ENCODE peak calls at places on chromosomes 13 and 19, in ten cellular contexts. S is NCI-H774; N is hepatocyte; D is type B pancreatic cell; W is AG08395; J is activated T-helper 1 cell treated with anti-CD3 and anti-CD28 coated beads, Interleukin-12 subunit alpha, Interleukin-12 subunit beta, Interleukin-2, Interleukin-4 antibody, amounts not matched to agents 30 ng/mL and 10 ng/mL and 1 ng/mL, durations not matched to agents 14 hours and 24 hours and 36 hours; M is LHCN-M2; G is GM19239; P is CD4-positive, alpha-beta T cell; A is DMS153. X is an unnamed sample.

GRCh38 chr13:42137856-42138537 is 89.5 kb downstream of the DGKH start:
- DNase-seq in S (no peak), D (no peak), G (no peak), W (peak), P (no peak), A (no peak), J (no peak), N (no peak), M (peak), X (no peak)

GRCh38 chr19:55340784-55341147 is 1.1 kb downstream of the KMT5C start:
- DNase-seq in G (no peak), P (no peak), N (peak), D (no peak), W (no peak), M (no peak), S (no peak), A (no peak), J (no peak), X (no peak)

GRCh38 chr13:26480246-26480855 is 77.1 kb upstream of the WASF3 start:
- DNase-seq in J (no peak), W (peak), G (no peak), M (peak), S (no peak), D (no peak), A (no peak), N (peak), P (no peak), X (no peak)

GRCh38 chr13:110328509-110328908 is 21.4 kb downstream of the COL4A2 start:
- DNase-seq in S (no peak), P (no peak), M (no peak), J (no peak), W (no peak), N (no peak), G (no peak), A (no peak), D (no peak), X (no peak)

GRCh38 chr13:106197506-106197905 is 338.0 kb downstream of the EFNB2 start:
- DNase-seq in N (no peak), M (no peak), P (no peak), G (no peak), W (no peak), J (no peak), S (no peak), A (no peak), D (no peak), X (no peak)

GRCh38 chr13:27489456-27489855 is 39.1 kb upstream of the MTIF3 start:
- DNase-seq in G (no peak), S (no peak), J (no peak), M (no peak), P (no peak), A (no peak), W (no peak), N (no peak), D (no peak), X (no peak)

GRCh38 chr19:58572026-58572817 is 913 bp downstream of the MZF1 start:
- DNase-seq in N (no peak), W (no peak), G (no peak), S (no peak), A (no peak), M (no peak), P (no peak), D (no peak), J (no peak), X (no peak)

GRCh38 chr13:101535192-101535746 is 82.8 kb downstream of the ITGBL1 start:
- DNase-seq in M (peak), G (no peak), A (no peak), N (no peak), J (no peak), D (no peak), P (no peak), W (peak), S (no peak), X (no peak)

GRCh38 chr13:33178197-33178699 is 107.3 kb downstream of the STARD13 start:
- DNase-seq in W (no peak), J (no peak), A (no peak), P (no peak), D (no peak), G (no peak), S (no peak), N (no peak), M (no peak), X (no peak)

GRCh38 chr19:2569596-2570465 is 93.9 kb downstream of the GADD45B start:
- DNase-seq in S (no peak), M (no peak), N (no peak), G (no peak), J (no peak), P (no peak), D (no peak), W (no peak), A (no peak), X (no peak)

GRCh38 chr13:99464441-99464949 is 36.8 kb upstream of the TM9SF2 start:
- DNase-seq in N (peak), W (peak), J (no peak), D (no peak), S (no peak), M (no peak), P (no peak), G (no peak), A (no peak), X (no peak)

GRCh38 chr13:36214163-36214921 is at the start of gene SOHLH2:
- DNase-seq in D (no peak), W (no peak), G (no peak), M (no peak), P (no peak), N (no peak), A (no peak), J (no peak), S (no peak), X (no peak)

GRCh38 chr19:38361633-38362075 is 12.7 kb upstream of the PSMD8 start:
- DNase-seq in G (peak), W (peak), P (peak), J (peak), S (peak), M (peak), A (peak), D (peak), N (peak), X (no peak)

GRCh38 chr13:106318941-106319411 is 216.5 kb downstream of the EFNB2 start:
- DNase-seq in W (peak), P (no peak), M (peak), J (no peak), D (no peak), G (no peak), N (peak), A (no peak), S (no peak), X (no peak)

GRCh38 chr19:29371766-29372415 is 153.9 kb upstream of the VSTM2B start:
- DNase-seq in W (no peak), D (peak), J (no peak), S (no peak), N (no peak), G (no peak), P (no peak), M (no peak), A (no peak), X (no peak)

GRCh38 chr19:35134601-35135091 is at the start of gene LGI4:
- DNase-seq in G (no peak), J (no peak), M (no peak), N (no peak), S (no peak), W (no peak), D (no peak), A (no peak), P (no peak), X (no peak)

GRCh38 chr13:21501709-21502108 is 42.6 kb upstream of the ZDHHC20 start:
- DNase-seq in P (no peak), J (no peak), D (no peak), G (no peak), A (no peak), S (no peak), M (no peak), N (peak), W (no peak), X (no peak)

GRCh38 chr13:68358218-68358817 is 1128.2 kb upstream of the PCDH9 start:
- DNase-seq in P (no peak), W (no peak), G (no peak), M (no peak), J (no peak), D (no peak), N (no peak), S (no peak), A (no peak), X (no peak)

GRCh38 chr13:113489549-113490495 is 689 bp downstream of the DCUN1D2 start:
- DNase-seq in G (no peak), J (peak), S (peak), W (peak), A (no peak), P (peak), D (no peak), M (peak), N (peak), X (no peak)

GRCh38 chr19:29278716-29279115 is 65.8 kb upstream of the UQCRFS1 start:
- DNase-seq in J (no peak), N (no peak), P (no peak), D (no peak), A (no peak), S (no peak), G (no peak), M (no peak), W (no peak), X (no peak)

GRCh38 chr19:6459356-6460098 is at the start of gene SLC25A23:
- DNase-seq in W (peak), P (peak), A (peak), D (peak), S (peak), M (peak), G (peak), J (peak), N (peak), X (no peak)

GRCh38 chr19:33301011-33301899 is 1.1 kb downstream of the CEBPA start:
- DNase-seq in N (no peak), S (no peak), P (no peak), J (no peak), G (no peak), A (no peak), D (no peak), M (no peak), W (no peak), X (no peak)

GRCh38 chr13:28246891-28247290 is 108.5 kb downstream of the PAN3 start:
- DNase-seq in A (no peak), N (no peak), S (no peak), M (peak), J (no peak), D (no peak), P (no peak), W (no peak), G (no peak), X (no peak)

GRCh38 chr13:46751811-46752635 is 44.9 kb downstream of the ESD start:
- DNase-seq in P (peak), S (no peak), A (no peak), N (no peak), D (no peak), G (no peak), M (peak), W (peak), J (peak), X (no peak)

GRCh38 chr13:33183431-33184130 is 102.0 kb downstream of the STARD13 start:
- DNase-seq in S (no peak), A (no peak), W (peak), M (peak), N (no peak), P (no peak), J (no peak), D (no peak), G (no peak), X (no peak)

GRCh38 chr13:19670147-19670546 is 36.7 kb downstream of the MPHOSPH8 start:
- DNase-seq in M (no peak), D (no peak), N (no peak), P (no peak), G (no peak), S (no peak), A (no peak), J (no peak), W (no peak), X (no peak)

GRCh38 chr13:65582160-65582559 is 1648.0 kb downstream of the PCDH9 start:
- DNase-seq in S (no peak), J (no peak), W (no peak), G (no peak), M (no peak), A (no peak), P (no peak), N (no peak), D (no peak), X (no peak)

GRCh38 chr13:66154354-66154753 is 1075.8 kb downstream of the PCDH9 start:
- DNase-seq in G (no peak), N (no peak), W (no peak), A (no peak), J (no peak), P (no peak), S (no peak), D (no peak), M (no peak), X (no peak)

GRCh38 chr19:57558525-57558924 is 1.1 kb downstream of the ZNF550 start:
- DNase-seq in J (no peak), N (peak), D (no peak), W (peak), A (no peak), M (peak), G (no peak), P (no peak), S (no peak), X (no peak)

GRCh38 chr19:48724796-48725753 is 5.5 kb upstream of the MAMSTR start:
- DNase-seq in P (no peak), M (peak), W (peak), G (no peak), S (peak), D (no peak), N (peak), A (peak), J (no peak), X (no peak)

GRCh38 chr13:111947026-111947810 is 119.7 kb upstream of the SOX1 start:
- DNase-seq in S (peak), N (no peak), M (no peak), J (no peak), W (no peak), A (peak), G (no peak), D (no peak), P (no peak), X (peak)

GRCh38 chr13:102028846-102029245 is 373.0 kb downstream of the FGF14 start:
- DNase-seq in J (no peak), N (no peak), P (no peak), W (no peak), D (no peak), S (no peak), A (no peak), G (no peak), M (no peak), X (no peak)

GRCh38 chr13:105611424-105611823 is 924.0 kb downstream of the EFNB2 start:
- DNase-seq in W (peak), G (no peak), A (no peak), J (no peak), P (no peak), M (peak), D (no peak), N (no peak), S (no peak), X (no peak)

GRCh38 chr13:19818223-19818842 is 35.6 kb upstream of the PSPC1 start:
- DNase-seq in P (peak), G (no peak), A (no peak), W (no peak), N (peak), S (no peak), J (peak), D (peak), M (no peak), X (no peak)

GRCh38 chr13:108915095-108915633 is 285.8 kb downstream of the MYO16 start:
- DNase-seq in A (peak), N (peak), G (no peak), S (peak), W (peak), M (peak), P (no peak), J (no peak), D (no peak), X (no peak)

GRCh38 chr19:46126086-46126485 is 1.6 kb upstream of the IGFL3 start:
- DNase-seq in D (no peak), S (no peak), G (no peak), A (no peak), J (no peak), P (no peak), W (peak), N (no peak), M (no peak), X (no peak)

X was measured in NCI-H2107.